ENCODE peak calls at places on chromosomes 1 and 21, in four cellular contexts. D is H1, G is neural progenitor cell, X is MM.1S. K is an unnamed sample. For H3K36me3 and H3K9me3, the result is how much of the 10 kb centered on the place peaks cover.

GRCh38 chr1:21931171-21932093 is 5.7 kb downstream of the HSPG2 start:
- DNase-seq in D (no peak), G (no peak), X (no peak), K (no peak)

GRCh38 chr1:55506686-55507577 is 291.8 kb upstream of the USP24 start:
- DNase-seq in D (no peak), G (no peak), X (no peak), K (no peak)

GRCh38 chr21:42003051-42003461 is 7.1 kb downstream of the ZBTB21 start:
- DNase-seq in D (no peak), G (no peak), X (no peak), K (no peak)

GRCh38 chr1:209815931-209816338 is 10.0 kb upstream of the IRF6 start:
- DNase-seq in D (no peak), G (no peak), X (no peak), K (no peak)

GRCh38 chr1:214615111-214615510 is 12.1 kb downstream of the CENPF start:
- DNase-seq in D (no peak), G (no peak), X (no peak), K (no peak)

GRCh38 chr1:88609051-88609450 is 75.0 kb upstream of the PKN2 start:
- DNase-seq in D (no peak), G (no peak), X (no peak), K (no peak)

GRCh38 chr1:46420533-46420915 is 26.4 kb downstream of the FAAH start:
- DNase-seq in D (no peak), G (no peak), X (no peak), K (no peak)

GRCh38 chr1:74679811-74680210 is 6.2 kb upstream of the ERICH3 start:
- DNase-seq in D (no peak), G (no peak), X (no peak), K (no peak)

GRCh38 chr1:212234431-212235298 is 50.5 kb upstream of the PPP2R5A start:
- DNase-seq in D (no peak), G (no peak), X (peak), K (no peak)

GRCh38 chr1:32321712-32322291 is 14.2 kb downstream of the MARCKSL1 start:
- DNase-seq in D (no peak), G (no peak), X (no peak), K (no peak)

GRCh38 chr1:32311709-32312393 is 20.0 kb downstream of the HDAC1 start:
- DNase-seq in D (no peak), G (no peak), X (no peak), K (no peak)

GRCh38 chr1:32318127-32318869 is 17.7 kb downstream of the MARCKSL1 start:
- DNase-seq in D (no peak), G (no peak), X (no peak), K (no peak)

DNA sequence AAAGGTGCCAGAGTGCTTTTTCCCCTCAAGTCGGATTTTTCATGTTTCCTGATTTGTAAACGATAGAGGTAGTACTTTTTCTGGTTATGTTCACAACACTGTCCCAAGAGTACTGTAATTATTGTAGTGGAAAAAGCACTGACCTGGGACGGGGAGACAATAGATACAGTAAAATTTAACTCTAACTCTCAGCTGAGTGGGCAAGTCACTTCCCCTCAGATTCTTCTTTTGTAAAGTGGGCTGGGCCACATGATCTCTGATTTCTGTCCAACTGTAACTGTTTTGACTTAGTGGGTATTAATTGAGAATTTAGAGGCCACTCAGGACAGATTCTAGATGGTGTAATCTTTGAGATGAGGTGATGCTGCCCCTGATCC is 19.1 kb downstream of the MARCKSL1 start:
- DNase-seq in D (no peak), G (no peak), X (no peak), K (no peak)
- H3K36me3 ChIP-seq in D (under half), G (under half), X (under half), K (under half)

DNA sequence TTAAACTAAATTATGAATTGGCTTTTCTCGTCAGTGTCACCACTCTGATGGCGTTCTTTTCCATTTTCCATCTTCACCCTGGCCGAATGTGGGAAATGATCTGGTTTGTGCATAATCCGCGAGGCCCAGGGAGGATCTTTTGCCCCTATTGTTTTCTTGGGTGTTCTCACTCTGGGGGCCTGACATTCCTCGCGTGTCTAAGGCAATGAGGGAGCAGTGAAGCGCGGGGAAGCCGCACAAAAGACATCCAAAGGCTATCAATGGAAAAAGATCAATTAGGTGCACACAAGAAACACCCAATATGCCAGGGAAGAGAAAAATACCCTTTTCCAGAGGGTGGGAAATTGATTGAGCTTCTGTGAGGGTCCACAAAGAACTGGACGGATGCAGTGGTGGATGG is 966 bp upstream of the C1orf21 start:
- DNase-seq in D (no peak), G (peak), X (no peak), K (no peak)
- H3K27ac ChIP-seq in D (peak), G (peak), X (no peak), K (no peak)

DNA sequence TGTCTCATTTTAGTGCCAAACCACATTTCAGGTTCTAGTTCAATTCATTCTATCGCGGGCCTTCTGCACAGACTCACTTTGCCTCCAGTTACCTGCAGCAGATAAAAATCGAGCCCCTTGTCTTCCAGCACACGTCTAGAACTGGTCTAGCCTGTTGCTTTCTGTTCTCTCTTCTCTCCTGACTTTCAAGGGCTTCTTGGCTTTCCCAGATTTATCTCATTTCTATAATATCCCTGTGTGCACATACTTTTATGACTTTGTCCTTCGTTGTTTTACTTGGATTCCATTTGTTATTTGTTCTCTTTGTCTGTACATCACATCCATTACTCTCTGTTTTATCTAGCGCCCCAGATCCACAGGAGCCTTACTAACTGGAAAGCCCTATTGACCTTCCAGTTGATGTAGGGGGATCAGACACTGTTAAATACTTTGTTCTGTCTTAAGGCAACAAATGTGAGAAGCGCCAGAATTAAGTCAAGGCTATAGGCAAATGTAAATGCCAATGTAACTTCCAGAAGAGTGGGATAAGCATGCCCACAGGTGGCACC is 284.5 kb upstream of the ADGRL4 start:
- DNase-seq in D (no peak), G (no peak), X (no peak), K (no peak)
- H3K9me3 ChIP-seq in D (under half), G (under half), X (under half), K (under half)

GRCh38 chr1:23092447-23092846 is 73.2 kb downstream of the KDM1A start:
- DNase-seq in D (no peak), G (no peak), X (no peak), K (no peak)

GRCh38 chr1:23084880-23085279 is 65.6 kb downstream of the KDM1A start:
- DNase-seq in D (no peak), G (no peak), X (no peak), K (no peak)

GRCh38 chr1:23083714-23084480 is 64.6 kb downstream of the KDM1A start:
- DNase-seq in D (no peak), G (no peak), X (no peak), K (no peak)

GRCh38 chr1:23090056-23090455 is 70.8 kb downstream of the KDM1A start:
- DNase-seq in D (no peak), G (no peak), X (no peak), K (no peak)

DNA sequence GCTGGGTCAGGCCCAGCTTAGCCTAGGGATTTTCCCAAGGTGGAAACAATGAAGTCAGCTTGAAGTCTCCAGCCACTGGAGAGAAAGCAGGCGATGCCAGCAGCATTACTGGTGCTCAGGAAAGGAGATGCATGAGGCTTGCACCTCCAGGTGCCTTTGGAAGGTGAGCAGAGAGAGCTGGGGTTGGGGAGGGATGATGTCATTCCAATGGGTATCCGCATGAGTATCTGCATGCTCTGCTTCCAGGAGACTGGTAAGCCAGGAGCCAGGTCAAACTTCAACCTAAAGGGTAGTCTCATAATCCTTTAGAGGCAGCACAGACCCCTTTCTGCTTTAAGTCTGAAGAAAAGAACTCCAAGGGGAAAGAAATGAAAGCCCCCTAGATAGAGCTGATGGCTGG is 68.8 kb downstream of the KDM1A start:
- DNase-seq in D (no peak), G (no peak), X (no peak), K (no peak)
- H3K36me3 ChIP-seq in D (half or more), G (under half), X (under half), K (half or more)

DNA sequence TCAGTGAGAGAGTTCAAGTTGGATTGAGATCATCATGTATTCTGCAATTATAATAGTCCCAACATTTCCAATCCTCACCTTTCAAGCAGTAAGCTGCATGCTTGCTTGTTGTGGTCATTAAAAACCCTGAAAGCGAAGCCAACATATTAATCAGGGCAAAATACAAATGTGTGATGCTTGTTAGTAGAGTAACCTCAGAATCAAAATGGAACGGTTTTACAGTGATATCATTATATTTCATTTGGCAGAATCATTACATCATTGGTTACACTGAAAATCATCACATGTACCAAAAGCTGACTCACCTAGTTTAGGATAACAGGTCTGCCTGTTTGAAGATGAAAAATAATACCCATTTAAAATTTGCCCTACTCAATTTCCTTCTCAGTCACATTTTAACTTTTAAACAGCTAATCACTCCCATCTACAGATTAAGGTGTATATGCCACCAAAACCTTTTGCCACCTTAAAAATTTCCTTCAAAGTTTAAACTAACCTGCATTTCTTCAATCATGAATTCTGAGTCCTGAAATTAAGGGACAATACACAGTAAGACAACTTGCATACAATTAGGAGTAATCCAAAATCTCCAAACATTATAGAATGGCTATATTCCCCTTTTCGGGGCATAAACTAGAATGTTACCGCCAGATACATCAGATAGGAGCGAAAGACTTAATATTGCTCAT is 3.5 kb downstream of the GAS5 start:
- DNase-seq in D (no peak), G (no peak), X (no peak), K (no peak)
- H3K27ac ChIP-seq in D (no peak), G (peak), X (peak), K (peak)

GRCh38 chr1:235673981-235674380 is 24.4 kb upstream of the GNG4 start:
- DNase-seq in D (no peak), G (peak), X (no peak), K (no peak)
- H3K9me3 ChIP-seq in D (under half), G (under half), X (under half), K (under half)

GRCh38 chr1:155360051-155360450 is 39.4 kb downstream of the RUSC1 start:
- DNase-seq in D (no peak), G (no peak), X (no peak), K (no peak)
- H3K36me3 ChIP-seq in D (under half), G (under half), X (under half), K (under half)

GRCh38 chr1:234972411-234973191 is 156.0 kb downstream of the TOMM20 start:
- DNase-seq in D (no peak), G (no peak), X (no peak), K (no peak)
- H3K27ac ChIP-seq in D (no peak), G (no peak), X (no peak), K (no peak)

GRCh38 chr21:40504825-40505224 is 342.1 kb downstream of the DSCAM start:
- DNase-seq in D (no peak), G (no peak), X (no peak), K (no peak)
- H3K9me3 ChIP-seq in D (under half), G (under half), X (under half), K (under half)

K was measured in effector memory CD4-positive, alpha-beta T cell.